ENCODE peak calls at places on chromosomes 6 and 20, in four cellular contexts. Y, H, W and S are unnamed samples.

GRCh38 chr20:17806739-17807441 is 107.1 kb downstream of the BANF2 start:
- DNase-seq in Y (no peak), H (no peak), W (peak), S (peak)

GRCh38 chr20:37821691-37822655 is 81.0 kb upstream of the VSTM2L start:
- DNase-seq in W (peak), Y (no peak), H (no peak), S (no peak)

GRCh38 chr20:21082584-21082983 is 23.6 kb downstream of the LINC00237 start:
- DNase-seq in Y (no peak), W (no peak), H (no peak), S (no peak)

GRCh38 chr6:125190667-125191066 is 37.1 kb downstream of the TPD52L1 start:
- DNase-seq in W (no peak), H (no peak), Y (no peak), S (no peak)

GRCh38 chr6:64062960-64063683 is 427.5 kb downstream of the PHF3 start:
- DNase-seq in W (peak), Y (peak), H (no peak), S (no peak)

GRCh38 chr6:49607391-49607982 is 29.2 kb downstream of the RHAG start:
- DNase-seq in H (no peak), W (no peak), Y (peak), S (no peak)

GRCh38 chr20:725491-725890 is 42.8 kb downstream of the SLC52A3 start:
- DNase-seq in Y (no peak), H (no peak), W (no peak), S (no peak)

GRCh38 chr6:11469684-11470083 is 67.9 kb upstream of the TMEM170B start:
- DNase-seq in W (no peak), H (no peak), Y (no peak), S (no peak)

GRCh38 chr6:10991115-10991514 is 53.0 kb downstream of the ELOVL2 start:
- DNase-seq in H (no peak), Y (no peak), W (no peak), S (no peak)

GRCh38 chr20:50111120-50111828 is 1.7 kb downstream of the UBE2V1 start:
- DNase-seq in W (peak), Y (peak), H (no peak), S (no peak)

GRCh38 chr20:32636821-32637220 is 36.9 kb downstream of the C20orf203 start:
- DNase-seq in Y (no peak), W (no peak), H (no peak), S (no peak)

GRCh38 chr20:63802469-63803240 is 28.4 kb downstream of the ZBTB46 start:
- DNase-seq in W (no peak), H (no peak), Y (no peak), S (no peak)

GRCh38 chr20:15917333-15917732 is 655.9 kb downstream of the KIF16B start:
- DNase-seq in W (no peak), Y (no peak), H (no peak), S (no peak)

GRCh38 chr6:15691250-15691869 is 28.5 kb upstream of the DTNBP1 start:
- DNase-seq in Y (peak), W (peak), H (peak), S (peak)

GRCh38 chr6:26224940-26225847 is 138.0 kb downstream of the HFE start:
- DNase-seq in H (peak), W (peak), Y (no peak), S (no peak)

GRCh38 chr6:148835920-148836441 is 89.2 kb downstream of the UST start:
- DNase-seq in Y (no peak), H (no peak), W (peak), S (no peak)

GRCh38 chr6:84773431-84774173 is 9.2 kb upstream of the TBX18 start:
- DNase-seq in H (no peak), Y (no peak), W (no peak), S (peak)

GRCh38 chr6:170245233-170245992 is 45.5 kb downstream of the DLL1 start:
- DNase-seq in W (no peak), H (no peak), Y (no peak), S (no peak)

GRCh38 chr6:170361335-170361734 is 54.8 kb downstream of the FAM120B start:
- DNase-seq in H (no peak), W (no peak), Y (no peak), S (no peak)

GRCh38 chr6:106495014-106495413 is 134.3 kb downstream of the RTN4IP1 start:
- DNase-seq in Y (no peak), W (no peak), H (no peak), S (no peak)

GRCh38 chr20:21235346-21235712 is 67.8 kb upstream of the XRN2 start:
- DNase-seq in W (no peak), Y (no peak), H (no peak), S (no peak)

GRCh38 chr20:22490287-22491187 is 93.8 kb downstream of the FOXA2 start:
- DNase-seq in W (no peak), H (no peak), Y (peak), S (no peak)

GRCh38 chr6:132198040-132198439 is 203.2 kb downstream of the MOXD1 start:
- DNase-seq in W (peak), H (no peak), Y (no peak), S (no peak)

GRCh38 chr6:83429857-83430605 is 820 bp downstream of the ME1 start:
- DNase-seq in W (peak), H (peak), Y (peak), S (no peak)

GRCh38 chr6:41406821-41407787 is 71.7 kb downstream of the NCR2 start:
- DNase-seq in Y (no peak), H (no peak), W (peak), S (no peak)

GRCh38 chr6:100465701-100466409 is 1.1 kb upstream of the SIM1 start:
- DNase-seq in Y (no peak), W (no peak), H (no peak), S (no peak)

GRCh38 chr6:149015224-149015876 is 268.5 kb downstream of the UST start:
- DNase-seq in Y (no peak), W (peak), H (no peak), S (no peak)

GRCh38 chr20:12028771-12029170 is 111.1 kb downstream of the BTBD3 start:
- DNase-seq in W (no peak), Y (no peak), H (no peak), S (no peak)

GRCh38 chr6:127532991-127533390 is 13.9 kb upstream of the MTCL3 start:
- DNase-seq in H (no peak), Y (no peak), W (no peak), S (no peak)

DNA sequence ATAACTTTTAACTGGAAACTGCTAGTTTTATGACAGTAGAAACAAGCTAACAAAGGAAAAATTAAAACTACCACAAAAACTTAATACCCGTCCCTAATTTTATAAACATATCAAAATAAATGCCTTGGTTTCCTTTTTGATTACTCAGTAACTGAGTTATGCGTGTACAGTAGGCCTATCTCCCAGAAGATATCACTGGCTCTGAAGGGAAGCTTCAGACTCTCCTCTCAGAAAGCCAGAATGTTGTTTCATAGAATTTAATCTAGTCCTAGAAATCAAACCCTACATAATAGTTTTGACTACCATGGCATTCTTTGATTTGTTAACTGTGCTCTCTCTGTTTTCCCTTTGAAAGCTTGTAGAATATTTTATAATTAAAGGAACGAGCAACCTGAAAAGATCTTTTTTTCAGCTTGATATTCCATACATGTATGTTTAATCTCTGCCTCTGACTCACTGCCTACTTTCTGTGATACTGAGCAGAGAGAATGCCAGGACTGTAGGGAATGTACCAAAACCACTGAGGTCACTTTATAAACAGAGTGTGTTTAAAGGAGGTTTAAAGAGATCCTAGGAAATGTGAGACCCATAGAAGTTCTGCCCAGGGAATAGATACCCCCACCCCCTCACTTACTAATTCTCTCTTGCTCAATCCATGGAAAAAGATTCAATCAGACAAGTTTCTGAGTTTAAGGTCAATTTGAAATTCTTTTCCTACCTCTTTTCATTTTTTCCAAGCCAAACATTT is 311.5 kb downstream of the HDGFL1 start:
- DNase-seq in H (no peak), W (peak), Y (peak), S (no peak)
- H3K27ac ChIP-seq in H (no peak), W (peak), Y (no peak), S (no peak)

GRCh38 chr20:35663516-35663812 is 1.2 kb downstream of the CPNE1 start:
- DNase-seq in W (peak), Y (no peak), H (no peak), S (no peak)
- H3K27ac ChIP-seq in W (peak), Y (peak), H (peak), S (peak)

DNA sequence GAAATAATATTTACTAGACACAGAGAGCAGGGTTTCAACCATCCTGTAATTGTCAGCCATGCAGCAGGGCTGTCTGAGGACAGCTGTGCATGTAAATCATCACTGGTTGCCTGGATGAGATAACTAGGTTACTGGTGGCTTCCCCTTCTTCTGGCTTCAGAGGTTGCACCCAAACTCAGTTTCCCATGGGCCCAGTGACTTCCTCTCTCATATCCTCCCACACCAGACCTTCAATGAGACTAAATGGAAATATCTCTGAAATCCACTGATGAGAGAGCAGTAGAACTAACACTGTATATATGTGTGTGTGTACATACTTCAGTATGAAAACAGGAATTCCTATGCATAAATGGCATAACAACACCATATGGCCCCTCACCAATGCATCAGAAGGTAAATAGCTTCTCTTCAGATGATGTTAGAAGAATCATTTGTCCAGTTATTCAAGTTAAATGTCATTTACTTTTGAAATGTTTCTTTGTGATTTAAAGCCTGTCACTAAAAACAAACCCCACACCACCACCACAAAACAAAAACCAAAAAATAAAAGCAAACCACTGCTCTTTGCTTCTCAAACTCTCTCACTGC is 51.0 kb upstream of the IL20RA start:
- DNase-seq in Y (no peak), W (no peak), H (no peak), S (no peak)
- H3K27ac ChIP-seq in Y (no peak), W (no peak), H (peak), S (no peak)

GRCh38 chr6:37083243-37084138 is 78.0 kb downstream of the FGD2 start:
- DNase-seq in H (peak), W (peak), Y (peak), S (peak)
- H3K27ac ChIP-seq in H (peak), W (no peak), Y (peak), S (peak)

GRCh38 chr6:134724653-134725340 is 225.1 kb downstream of the ALDH8A1 start:
- DNase-seq in H (no peak), W (peak), Y (no peak), S (no peak)
- H3K27ac ChIP-seq in H (no peak), W (no peak), Y (no peak), S (no peak)

DNA sequence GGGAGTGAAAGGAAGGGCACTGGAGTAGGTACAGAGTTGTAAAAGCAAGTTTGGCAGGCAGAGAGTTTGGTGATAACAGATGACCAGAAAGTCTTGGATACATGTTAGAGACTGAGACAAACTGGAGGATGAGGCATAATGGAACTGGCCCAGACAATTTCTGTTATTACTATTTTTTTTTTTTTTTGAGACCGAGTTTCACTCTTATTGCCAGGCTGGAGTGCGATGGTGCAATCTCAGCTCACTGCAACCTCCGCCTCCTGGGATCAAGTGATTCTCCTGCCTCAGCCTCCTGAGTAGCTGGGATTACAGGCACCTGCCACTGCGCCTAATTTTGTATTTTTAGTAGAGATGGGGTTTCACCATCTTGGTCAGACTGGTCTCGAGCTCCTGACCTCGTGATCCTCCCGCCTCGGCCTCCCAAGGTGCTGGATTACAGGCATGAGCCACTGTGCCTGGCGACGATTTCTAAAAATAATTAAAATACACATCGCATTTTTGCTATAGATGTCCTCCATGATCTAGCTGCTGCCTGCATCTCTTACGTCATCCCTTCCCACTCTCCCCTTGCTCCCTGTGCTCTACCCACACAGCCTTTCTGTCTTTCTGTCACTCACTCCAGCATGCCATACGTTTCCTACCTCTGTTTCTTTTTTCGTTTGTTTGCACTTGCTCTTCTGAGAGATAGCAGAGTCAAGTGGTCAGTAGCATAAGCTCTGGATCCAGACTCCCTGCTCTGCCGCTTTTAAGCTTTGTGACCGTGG is 23.5 kb downstream of the MAPK14 start:
- DNase-seq in H (no peak), W (no peak), Y (no peak), S (no peak)
- H3K27ac ChIP-seq in H (no peak), W (no peak), Y (peak), S (peak)

GRCh38 chr20:19730716-19731115 is 27.3 kb upstream of the RIN2 start:
- DNase-seq in W (no peak), Y (no peak), H (no peak), S (no peak)

GRCh38 chr20:19737025-19737424 is 21.0 kb upstream of the RIN2 start:
- DNase-seq in Y (peak), H (no peak), W (peak), S (no peak)

GRCh38 chr20:19735446-19735845 is 22.6 kb upstream of the RIN2 start:
- DNase-seq in Y (peak), W (peak), H (no peak), S (peak)

GRCh38 chr20:19738936-19739335 is 19.1 kb upstream of the RIN2 start:
- DNase-seq in H (no peak), Y (no peak), W (peak), S (no peak)

GRCh38 chr20:19734811-19735210 is 23.2 kb upstream of the RIN2 start:
- DNase-seq in W (no peak), H (no peak), Y (no peak), S (no peak)
- H3K27ac ChIP-seq in W (no peak), H (no peak), Y (peak), S (no peak)

GRCh38 chr6:157430834-157431233 is 49.8 kb downstream of the ZDHHC14 start:
- DNase-seq in Y (no peak), H (no peak), W (no peak), S (no peak)
- H3K27ac ChIP-seq in Y (no peak), H (peak), W (no peak), S (no peak)

GRCh38 chr20:36479938-36480337 is 61.4 kb upstream of the MYL9 start:
- DNase-seq in Y (no peak), H (no peak), W (no peak), S (no peak)
- H3K27ac ChIP-seq in Y (peak), H (no peak), W (no peak), S (no peak)

GRCh38 chr20:13348301-13349239 is 127.5 kb downstream of the ISM1 start:
- DNase-seq in H (no peak), W (peak), Y (no peak), S (no peak)
- H3K27ac ChIP-seq in H (no peak), W (no peak), Y (no peak), S (no peak)